ENCODE peak calls at places on chromosomes 13 and 19, in six cellular contexts. One of them, this sample, is unnamed.

GRCh38 chr13:33445476-33445875 is 159.9 kb upstream of the STARD13 start:
- DNase-seq in fibroblast of lung: no peak
- DNase-seq in GOT3: no peak
- DNase-seq in activated CD4-positive, alpha-beta T cell treated with anti-CD3 and anti-CD28 coated beads for 36 hours: no peak
- DNase-seq in T-helper 9 cell: no peak
- DNase-seq in NCI-H82: no peak
- DNase-seq in this sample: no peak

GRCh38 chr19:512548-513365 is 5.5 kb downstream of the TPGS1 start:
- DNase-seq in fibroblast of lung: no peak
- DNase-seq in GOT3: no peak
- DNase-seq in activated CD4-positive, alpha-beta T cell treated with anti-CD3 and anti-CD28 coated beads for 36 hours: no peak
- DNase-seq in T-helper 9 cell: no peak
- DNase-seq in NCI-H82: no peak
- DNase-seq in this sample: no peak

GRCh38 chr13:25678398-25678797 is 306.6 kb downstream of the ATP8A2 start:
- DNase-seq in fibroblast of lung: no peak
- DNase-seq in GOT3: no peak
- DNase-seq in activated CD4-positive, alpha-beta T cell treated with anti-CD3 and anti-CD28 coated beads for 36 hours: peak
- DNase-seq in T-helper 9 cell: no peak
- DNase-seq in NCI-H82: peak
- DNase-seq in this sample: no peak

GRCh38 chr19:18601875-18602274 is 4.7 kb downstream of the CRLF1 start:
- DNase-seq in fibroblast of lung: no peak
- DNase-seq in GOT3: no peak
- DNase-seq in activated CD4-positive, alpha-beta T cell treated with anti-CD3 and anti-CD28 coated beads for 36 hours: no peak
- DNase-seq in T-helper 9 cell: no peak
- DNase-seq in NCI-H82: no peak
- DNase-seq in this sample: no peak

GRCh38 chr19:30719189-30719990 is 347.2 kb downstream of the ZNF536 start:
- DNase-seq in fibroblast of lung: peak
- DNase-seq in GOT3: no peak
- DNase-seq in activated CD4-positive, alpha-beta T cell treated with anti-CD3 and anti-CD28 coated beads for 36 hours: peak
- DNase-seq in T-helper 9 cell: no peak
- DNase-seq in NCI-H82: peak
- DNase-seq in this sample: no peak

GRCh38 chr19:3095375-3096191 is 1.4 kb downstream of the GNA11 start:
- DNase-seq in fibroblast of lung: no peak
- DNase-seq in GOT3: no peak
- DNase-seq in activated CD4-positive, alpha-beta T cell treated with anti-CD3 and anti-CD28 coated beads for 36 hours: peak
- DNase-seq in T-helper 9 cell: peak
- DNase-seq in NCI-H82: peak
- DNase-seq in this sample: no peak

GRCh38 chr13:48412100-48412556 is 785 bp downstream of the LPAR6 start:
- DNase-seq in fibroblast of lung: peak
- DNase-seq in GOT3: no peak
- DNase-seq in activated CD4-positive, alpha-beta T cell treated with anti-CD3 and anti-CD28 coated beads for 36 hours: no peak
- DNase-seq in T-helper 9 cell: no peak
- DNase-seq in NCI-H82: no peak
- DNase-seq in this sample: no peak

GRCh38 chr13:61170791-61171330 is 244.8 kb downstream of the PCDH20 start:
- DNase-seq in fibroblast of lung: no peak
- DNase-seq in GOT3: no peak
- DNase-seq in activated CD4-positive, alpha-beta T cell treated with anti-CD3 and anti-CD28 coated beads for 36 hours: no peak
- DNase-seq in T-helper 9 cell: no peak
- DNase-seq in NCI-H82: no peak
- DNase-seq in this sample: no peak

GRCh38 chr13:111595791-111596190 is 275.3 kb downstream of the TEX29 start:
- DNase-seq in fibroblast of lung: no peak
- DNase-seq in GOT3: no peak
- DNase-seq in activated CD4-positive, alpha-beta T cell treated with anti-CD3 and anti-CD28 coated beads for 36 hours: no peak
- DNase-seq in T-helper 9 cell: no peak
- DNase-seq in NCI-H82: no peak
- DNase-seq in this sample: no peak

GRCh38 chr13:95676100-95676774 is 702 bp upstream of the DNAJC3 start:
- DNase-seq in fibroblast of lung: peak
- DNase-seq in GOT3: no peak
- DNase-seq in activated CD4-positive, alpha-beta T cell treated with anti-CD3 and anti-CD28 coated beads for 36 hours: peak
- DNase-seq in T-helper 9 cell: no peak
- DNase-seq in NCI-H82: peak
- DNase-seq in this sample: no peak

GRCh38 chr13:41017744-41018582 is 1.2 kb downstream of the ELF1 start:
- DNase-seq in fibroblast of lung: no peak
- DNase-seq in GOT3: no peak
- DNase-seq in activated CD4-positive, alpha-beta T cell treated with anti-CD3 and anti-CD28 coated beads for 36 hours: no peak
- DNase-seq in T-helper 9 cell: no peak
- DNase-seq in NCI-H82: no peak
- DNase-seq in this sample: no peak

GRCh38 chr13:22173605-22174004 is 502.7 kb downstream of the FGF9 start:
- DNase-seq in fibroblast of lung: peak
- DNase-seq in GOT3: no peak
- DNase-seq in activated CD4-positive, alpha-beta T cell treated with anti-CD3 and anti-CD28 coated beads for 36 hours: no peak
- DNase-seq in T-helper 9 cell: no peak
- DNase-seq in NCI-H82: no peak
- DNase-seq in this sample: no peak

GRCh38 chr19:45865269-45865948 is 1.3 kb downstream of the FOXA3 start:
- DNase-seq in fibroblast of lung: no peak
- DNase-seq in GOT3: no peak
- DNase-seq in activated CD4-positive, alpha-beta T cell treated with anti-CD3 and anti-CD28 coated beads for 36 hours: no peak
- DNase-seq in T-helper 9 cell: no peak
- DNase-seq in NCI-H82: no peak
- DNase-seq in this sample: no peak

GRCh38 chr19:4234142-4234861 is 5.0 kb downstream of the EBI3 start:
- DNase-seq in fibroblast of lung: no peak
- DNase-seq in GOT3: no peak
- DNase-seq in activated CD4-positive, alpha-beta T cell treated with anti-CD3 and anti-CD28 coated beads for 36 hours: no peak
- DNase-seq in T-helper 9 cell: no peak
- DNase-seq in NCI-H82: no peak
- DNase-seq in this sample: no peak

GRCh38 chr19:46718157-46718933 is 1.4 kb upstream of the PRKD2 start:
- DNase-seq in fibroblast of lung: no peak
- DNase-seq in GOT3: no peak
- DNase-seq in activated CD4-positive, alpha-beta T cell treated with anti-CD3 and anti-CD28 coated beads for 36 hours: peak
- DNase-seq in T-helper 9 cell: peak
- DNase-seq in NCI-H82: peak
- DNase-seq in this sample: peak

GRCh38 chr13:108266316-108266936 is 3.1 kb upstream of the TNFSF13B start:
- DNase-seq in fibroblast of lung: no peak
- DNase-seq in GOT3: no peak
- DNase-seq in activated CD4-positive, alpha-beta T cell treated with anti-CD3 and anti-CD28 coated beads for 36 hours: no peak
- DNase-seq in T-helper 9 cell: no peak
- DNase-seq in NCI-H82: no peak
- DNase-seq in this sample: no peak

GRCh38 chr13:75550159-75550567 is 572 bp downstream of the UCHL3 start:
- DNase-seq in fibroblast of lung: peak
- DNase-seq in GOT3: no peak
- DNase-seq in activated CD4-positive, alpha-beta T cell treated with anti-CD3 and anti-CD28 coated beads for 36 hours: peak
- DNase-seq in T-helper 9 cell: no peak
- DNase-seq in NCI-H82: peak
- DNase-seq in this sample: no peak

GRCh38 chr19:50721441-50722137 is 1.6 kb upstream of the CLEC11A start:
- DNase-seq in fibroblast of lung: no peak
- DNase-seq in GOT3: no peak
- DNase-seq in activated CD4-positive, alpha-beta T cell treated with anti-CD3 and anti-CD28 coated beads for 36 hours: no peak
- DNase-seq in T-helper 9 cell: no peak
- DNase-seq in NCI-H82: no peak
- DNase-seq in this sample: no peak

GRCh38 chr13:51266642-51267041 is 44.4 kb downstream of the FAM124A start:
- DNase-seq in fibroblast of lung: no peak
- DNase-seq in GOT3: no peak
- DNase-seq in activated CD4-positive, alpha-beta T cell treated with anti-CD3 and anti-CD28 coated beads for 36 hours: no peak
- DNase-seq in T-helper 9 cell: no peak
- DNase-seq in NCI-H82: peak
- DNase-seq in this sample: no peak

GRCh38 chr13:46354143-46355087 is 32.6 kb downstream of the RUBCNL start:
- DNase-seq in fibroblast of lung: peak
- DNase-seq in GOT3: no peak
- DNase-seq in activated CD4-positive, alpha-beta T cell treated with anti-CD3 and anti-CD28 coated beads for 36 hours: peak
- DNase-seq in T-helper 9 cell: no peak
- DNase-seq in NCI-H82: no peak
- DNase-seq in this sample: no peak

GRCh38 chr13:112992931-112993700 is 24.1 kb downstream of the MCF2L start:
- DNase-seq in fibroblast of lung: no peak
- DNase-seq in GOT3: no peak
- DNase-seq in activated CD4-positive, alpha-beta T cell treated with anti-CD3 and anti-CD28 coated beads for 36 hours: no peak
- DNase-seq in T-helper 9 cell: no peak
- DNase-seq in NCI-H82: peak
- DNase-seq in this sample: no peak

GRCh38 chr19:3335431-3336350 is 30.7 kb upstream of the NFIC start:
- DNase-seq in fibroblast of lung: peak
- DNase-seq in GOT3: no peak
- DNase-seq in activated CD4-positive, alpha-beta T cell treated with anti-CD3 and anti-CD28 coated beads for 36 hours: no peak
- DNase-seq in T-helper 9 cell: no peak
- DNase-seq in NCI-H82: no peak
- DNase-seq in this sample: no peak

GRCh38 chr13:48783831-48784230 is 130.1 kb downstream of the CYSLTR2 start:
- DNase-seq in fibroblast of lung: no peak
- DNase-seq in GOT3: no peak
- DNase-seq in activated CD4-positive, alpha-beta T cell treated with anti-CD3 and anti-CD28 coated beads for 36 hours: no peak
- DNase-seq in T-helper 9 cell: no peak
- DNase-seq in NCI-H82: no peak
- DNase-seq in this sample: no peak

GRCh38 chr13:51420681-51421476 is 32.0 kb downstream of the INTS6 start:
- DNase-seq in fibroblast of lung: no peak
- DNase-seq in GOT3: no peak
- DNase-seq in activated CD4-positive, alpha-beta T cell treated with anti-CD3 and anti-CD28 coated beads for 36 hours: no peak
- DNase-seq in T-helper 9 cell: no peak
- DNase-seq in NCI-H82: no peak
- DNase-seq in this sample: no peak

This sample was measured in GM18507.